ENCODE peak calls at places on chromosomes 2 and 18, in eight cellular contexts. One of them, this sample, is unnamed.
A peak's percentile ranks its signal among the peaks of the same experiment; 100 is the strongest.

GRCh38 chr18:6885992-6886823 is 156.7 kb downstream of the ARHGAP28 start:
- DNase-seq in heart left ventricle: no peak
- DNase-seq in esophagus muscularis mucosa: no peak
- DNase-seq in Peyer's patch: no peak
- DNase-seq in stomach: peak; percentile 40
- DNase-seq in adrenal gland: peak; percentile 43
- DNase-seq in IMR-90: peak; percentile 59
- DNase-seq in uterus: peak; percentile 37
- DNase-seq in this sample: peak; percentile 62

GRCh38 chr18:55912071-55912470 is 324.1 kb upstream of the TCF4 start:
- DNase-seq in heart left ventricle: no peak
- DNase-seq in esophagus muscularis mucosa: no peak
- DNase-seq in Peyer's patch: no peak
- DNase-seq in stomach: no peak
- DNase-seq in adrenal gland: no peak
- DNase-seq in IMR-90: no peak
- DNase-seq in uterus: no peak
- DNase-seq in this sample: no peak

GRCh38 chr2:69948032-69948962 is 13.1 kb downstream of the ASPRV1 start:
- DNase-seq in heart left ventricle: no peak
- DNase-seq in esophagus muscularis mucosa: no peak
- DNase-seq in Peyer's patch: no peak
- DNase-seq in stomach: no peak
- DNase-seq in adrenal gland: no peak
- DNase-seq in IMR-90: no peak
- DNase-seq in uterus: no peak
- DNase-seq in this sample: no peak

GRCh38 chr2:127420039-127420864 is 2.0 kb downstream of the PROC start:
- DNase-seq in heart left ventricle: no peak
- DNase-seq in esophagus muscularis mucosa: no peak
- DNase-seq in Peyer's patch: peak; percentile 12
- DNase-seq in stomach: peak; percentile 23
- DNase-seq in adrenal gland: no peak
- DNase-seq in IMR-90: no peak
- DNase-seq in uterus: no peak
- DNase-seq in this sample: no peak

GRCh38 chr2:48527211-48527880 is 2.6 kb upstream of the STON1 start:
- DNase-seq in heart left ventricle: no peak
- DNase-seq in esophagus muscularis mucosa: no peak
- DNase-seq in Peyer's patch: no peak
- DNase-seq in stomach: no peak
- DNase-seq in adrenal gland: no peak
- DNase-seq in IMR-90: peak; percentile 58
- DNase-seq in uterus: no peak
- DNase-seq in this sample: no peak

GRCh38 chr18:58484989-58485962 is 143.6 kb downstream of the ALPK2 start:
- DNase-seq in heart left ventricle: no peak
- DNase-seq in esophagus muscularis mucosa: no peak
- DNase-seq in Peyer's patch: no peak
- DNase-seq in stomach: no peak
- DNase-seq in adrenal gland: peak; percentile 11
- DNase-seq in IMR-90: no peak
- DNase-seq in uterus: no peak
- DNase-seq in this sample: no peak

GRCh38 chr2:28350196-28350595 is 42.5 kb upstream of the FOSL2 start:
- DNase-seq in heart left ventricle: no peak
- DNase-seq in esophagus muscularis mucosa: no peak
- DNase-seq in Peyer's patch: no peak
- DNase-seq in stomach: no peak
- DNase-seq in adrenal gland: no peak
- DNase-seq in IMR-90: no peak
- DNase-seq in uterus: no peak
- DNase-seq in this sample: no peak

GRCh38 chr2:181129654-181130053 is 149.2 kb downstream of the UBE2E3 start:
- DNase-seq in heart left ventricle: no peak
- DNase-seq in esophagus muscularis mucosa: no peak
- DNase-seq in Peyer's patch: no peak
- DNase-seq in stomach: no peak
- DNase-seq in adrenal gland: no peak
- DNase-seq in IMR-90: no peak
- DNase-seq in uterus: no peak
- DNase-seq in this sample: no peak

GRCh38 chr18:77249583-77250500 is at the start of gene GALR1:
- DNase-seq in heart left ventricle: no peak
- DNase-seq in esophagus muscularis mucosa: no peak
- DNase-seq in Peyer's patch: no peak
- DNase-seq in stomach: no peak
- DNase-seq in adrenal gland: no peak
- DNase-seq in IMR-90: no peak
- DNase-seq in uterus: no peak
- DNase-seq in this sample: no peak

GRCh38 chr18:35949903-35950627 is 22.4 kb upstream of the RMP24 start:
- DNase-seq in heart left ventricle: peak; percentile 59
- DNase-seq in esophagus muscularis mucosa: no peak
- DNase-seq in Peyer's patch: peak; percentile 30
- DNase-seq in stomach: peak; percentile 55
- DNase-seq in adrenal gland: peak; percentile 55
- DNase-seq in IMR-90: peak; percentile 59
- DNase-seq in uterus: peak; percentile 43
- DNase-seq in this sample: peak; percentile 56

GRCh38 chr2:65064728-65065552 is 8.7 kb downstream of the CEP68 start:
- DNase-seq in heart left ventricle: peak; percentile 78
- DNase-seq in esophagus muscularis mucosa: no peak
- DNase-seq in Peyer's patch: peak; percentile 59
- DNase-seq in stomach: peak; percentile 47
- DNase-seq in adrenal gland: peak; percentile 75
- DNase-seq in IMR-90: peak; percentile 96
- DNase-seq in uterus: peak; percentile 45
- DNase-seq in this sample: peak; percentile 79
- H3K27ac ChIP-seq in heart left ventricle: peak overlapping the region; percentile 67
- H3K27ac ChIP-seq in esophagus muscularis mucosa: peak overlapping the region; percentile 32
- H3K27ac ChIP-seq in Peyer's patch: peak overlapping the region; percentile 23
- H3K27ac ChIP-seq in stomach: peak overlapping the region; percentile 20
- H3K27ac ChIP-seq in adrenal gland: peak overlapping the region; percentile 69
- H3K27ac ChIP-seq in IMR-90: peak overlapping the region; percentile 35
- H3K27ac ChIP-seq in uterus: peak overlapping the region; percentile 61
- H3K27ac ChIP-seq in this sample: peak overlapping the region; percentile 82

DNA sequence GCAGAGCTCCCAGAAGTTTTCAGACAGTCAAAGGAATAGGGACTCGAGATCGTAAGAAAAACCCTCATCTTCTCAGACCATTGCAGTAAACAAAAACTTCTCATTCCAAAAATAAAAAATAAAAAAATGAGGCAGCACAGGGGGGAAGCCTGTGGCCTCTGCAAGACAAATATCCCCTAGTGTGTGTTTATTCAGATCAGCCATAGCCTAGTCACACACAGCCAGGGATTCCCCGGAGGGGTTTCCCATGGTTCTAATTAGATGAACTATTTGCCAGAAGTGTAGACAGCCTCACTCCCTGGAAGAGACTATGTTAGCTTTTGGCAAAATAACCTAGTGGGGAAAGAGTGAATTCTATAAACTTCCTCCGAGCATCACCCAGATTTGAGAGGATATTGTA is 122.9 kb upstream of the KLF7 start:
- DNase-seq in heart left ventricle: no peak
- DNase-seq in esophagus muscularis mucosa: no peak
- DNase-seq in Peyer's patch: no peak
- DNase-seq in stomach: no peak
- DNase-seq in adrenal gland: no peak
- DNase-seq in IMR-90: no peak
- DNase-seq in uterus: no peak
- DNase-seq in this sample: no peak
- TF ChIP-seq POLR2A in heart left ventricle: no peak
- TF ChIP-seq POLR2A in esophagus muscularis mucosa: no peak
- TF ChIP-seq POLR2A in Peyer's patch: no peak
- TF ChIP-seq POLR2A in stomach: no peak
- TF ChIP-seq POLR2A in adrenal gland: no peak
- TF ChIP-seq POLR2A in IMR-90: no peak
- TF ChIP-seq POLR2A in uterus: no peak
- TF ChIP-seq POLR2A in this sample: no peak

GRCh38 chr2:235543126-235543750 is 49.4 kb downstream of the AGAP1 start:
- DNase-seq in heart left ventricle: no peak
- DNase-seq in esophagus muscularis mucosa: no peak
- DNase-seq in Peyer's patch: no peak
- DNase-seq in stomach: peak; percentile 63
- DNase-seq in adrenal gland: no peak
- DNase-seq in IMR-90: peak; percentile 50
- DNase-seq in uterus: no peak
- DNase-seq in this sample: no peak

GRCh38 chr2:235541838-235542549 is 48.2 kb downstream of the AGAP1 start:
- DNase-seq in heart left ventricle: no peak
- DNase-seq in esophagus muscularis mucosa: no peak
- DNase-seq in Peyer's patch: no peak
- DNase-seq in stomach: no peak
- DNase-seq in adrenal gland: no peak
- DNase-seq in IMR-90: no peak
- DNase-seq in uterus: no peak
- DNase-seq in this sample: no peak

GRCh38 chr2:235543851-235544686 is 50.2 kb downstream of the AGAP1 start:
- DNase-seq in heart left ventricle: no peak
- DNase-seq in esophagus muscularis mucosa: no peak
- DNase-seq in Peyer's patch: no peak
- DNase-seq in stomach: no peak
- DNase-seq in adrenal gland: no peak
- DNase-seq in IMR-90: no peak
- DNase-seq in uterus: no peak
- DNase-seq in this sample: no peak

GRCh38 chr2:235541016-235541415 is 47.2 kb downstream of the AGAP1 start:
- DNase-seq in heart left ventricle: no peak
- DNase-seq in esophagus muscularis mucosa: no peak
- DNase-seq in Peyer's patch: no peak
- DNase-seq in stomach: no peak
- DNase-seq in adrenal gland: no peak
- DNase-seq in IMR-90: no peak
- DNase-seq in uterus: no peak
- DNase-seq in this sample: no peak

GRCh38 chr2:235542728-235543125 is 48.9 kb downstream of the AGAP1 start:
- DNase-seq in heart left ventricle: no peak
- DNase-seq in esophagus muscularis mucosa: no peak
- DNase-seq in Peyer's patch: no peak
- DNase-seq in stomach: peak; percentile 67
- DNase-seq in adrenal gland: no peak
- DNase-seq in IMR-90: no peak
- DNase-seq in uterus: no peak
- DNase-seq in this sample: no peak
- H3K27ac ChIP-seq in heart left ventricle: no peak overlapping the region
- H3K27ac ChIP-seq in esophagus muscularis mucosa: no peak overlapping the region
- H3K27ac ChIP-seq in Peyer's patch: peak overlapping the region; percentile 75
- H3K27ac ChIP-seq in stomach: peak overlapping the region; percentile 79
- H3K27ac ChIP-seq in adrenal gland: no peak overlapping the region
- H3K27ac ChIP-seq in IMR-90: no peak overlapping the region
- H3K27ac ChIP-seq in uterus: no peak overlapping the region
- H3K27ac ChIP-seq in this sample: no peak overlapping the region

GRCh38 chr18:49021433-49022129 is 70.8 kb upstream of the SMAD7 start:
- DNase-seq in heart left ventricle: peak; percentile 62
- DNase-seq in esophagus muscularis mucosa: no peak
- DNase-seq in Peyer's patch: peak; percentile 35
- DNase-seq in stomach: peak; percentile 79
- DNase-seq in adrenal gland: peak; percentile 66
- DNase-seq in IMR-90: peak; percentile 33
- DNase-seq in uterus: no peak
- DNase-seq in this sample: peak; percentile 83
- TF ChIP-seq POLR2A in heart left ventricle: no peak
- TF ChIP-seq POLR2A in esophagus muscularis mucosa: no peak
- TF ChIP-seq POLR2A in Peyer's patch: peak; percentile 55
- TF ChIP-seq POLR2A in stomach: no peak
- TF ChIP-seq POLR2A in adrenal gland: no peak
- TF ChIP-seq POLR2A in IMR-90: no peak
- TF ChIP-seq POLR2A in uterus: peak; percentile 29
- TF ChIP-seq POLR2A in this sample: peak; percentile 61

GRCh38 chr2:23436346-23437099 is 51.5 kb downstream of the KLHL29 start:
- DNase-seq in heart left ventricle: no peak
- DNase-seq in esophagus muscularis mucosa: no peak
- DNase-seq in Peyer's patch: no peak
- DNase-seq in stomach: peak; percentile 19
- DNase-seq in adrenal gland: peak; percentile 17
- DNase-seq in IMR-90: peak; percentile 34
- DNase-seq in uterus: no peak
- DNase-seq in this sample: no peak

GRCh38 chr2:23432531-23432930 is 47.6 kb downstream of the KLHL29 start:
- DNase-seq in heart left ventricle: no peak
- DNase-seq in esophagus muscularis mucosa: no peak
- DNase-seq in Peyer's patch: no peak
- DNase-seq in stomach: no peak
- DNase-seq in adrenal gland: no peak
- DNase-seq in IMR-90: no peak
- DNase-seq in uterus: no peak
- DNase-seq in this sample: no peak

GRCh38 chr2:23434721-23435121 is 49.7 kb downstream of the KLHL29 start:
- DNase-seq in heart left ventricle: no peak
- DNase-seq in esophagus muscularis mucosa: no peak
- DNase-seq in Peyer's patch: no peak
- DNase-seq in stomach: peak; percentile 17
- DNase-seq in adrenal gland: peak; percentile 2
- DNase-seq in IMR-90: peak; percentile 87
- DNase-seq in uterus: no peak
- DNase-seq in this sample: peak; percentile 8

GRCh38 chr2:23433282-23433681 is 48.3 kb downstream of the KLHL29 start:
- DNase-seq in heart left ventricle: no peak
- DNase-seq in esophagus muscularis mucosa: no peak
- DNase-seq in Peyer's patch: no peak
- DNase-seq in stomach: peak; percentile 11
- DNase-seq in adrenal gland: no peak
- DNase-seq in IMR-90: no peak
- DNase-seq in uterus: no peak
- DNase-seq in this sample: no peak

GRCh38 chr2:23435250-23436035 is 50.5 kb downstream of the KLHL29 start:
- DNase-seq in heart left ventricle: no peak
- DNase-seq in esophagus muscularis mucosa: no peak
- DNase-seq in Peyer's patch: no peak
- DNase-seq in stomach: peak; percentile 3
- DNase-seq in adrenal gland: peak; percentile 1
- DNase-seq in IMR-90: no peak
- DNase-seq in uterus: no peak
- DNase-seq in this sample: no peak
- H3K27ac ChIP-seq in heart left ventricle: no peak overlapping the region
- H3K27ac ChIP-seq in esophagus muscularis mucosa: no peak overlapping the region
- H3K27ac ChIP-seq in Peyer's patch: peak overlapping the region; percentile 49
- H3K27ac ChIP-seq in stomach: no peak overlapping the region
- H3K27ac ChIP-seq in adrenal gland: no peak overlapping the region
- H3K27ac ChIP-seq in IMR-90: peak overlapping the region; percentile 41
- H3K27ac ChIP-seq in uterus: peak overlapping the region; percentile 78
- H3K27ac ChIP-seq in this sample: no peak overlapping the region

DNA sequence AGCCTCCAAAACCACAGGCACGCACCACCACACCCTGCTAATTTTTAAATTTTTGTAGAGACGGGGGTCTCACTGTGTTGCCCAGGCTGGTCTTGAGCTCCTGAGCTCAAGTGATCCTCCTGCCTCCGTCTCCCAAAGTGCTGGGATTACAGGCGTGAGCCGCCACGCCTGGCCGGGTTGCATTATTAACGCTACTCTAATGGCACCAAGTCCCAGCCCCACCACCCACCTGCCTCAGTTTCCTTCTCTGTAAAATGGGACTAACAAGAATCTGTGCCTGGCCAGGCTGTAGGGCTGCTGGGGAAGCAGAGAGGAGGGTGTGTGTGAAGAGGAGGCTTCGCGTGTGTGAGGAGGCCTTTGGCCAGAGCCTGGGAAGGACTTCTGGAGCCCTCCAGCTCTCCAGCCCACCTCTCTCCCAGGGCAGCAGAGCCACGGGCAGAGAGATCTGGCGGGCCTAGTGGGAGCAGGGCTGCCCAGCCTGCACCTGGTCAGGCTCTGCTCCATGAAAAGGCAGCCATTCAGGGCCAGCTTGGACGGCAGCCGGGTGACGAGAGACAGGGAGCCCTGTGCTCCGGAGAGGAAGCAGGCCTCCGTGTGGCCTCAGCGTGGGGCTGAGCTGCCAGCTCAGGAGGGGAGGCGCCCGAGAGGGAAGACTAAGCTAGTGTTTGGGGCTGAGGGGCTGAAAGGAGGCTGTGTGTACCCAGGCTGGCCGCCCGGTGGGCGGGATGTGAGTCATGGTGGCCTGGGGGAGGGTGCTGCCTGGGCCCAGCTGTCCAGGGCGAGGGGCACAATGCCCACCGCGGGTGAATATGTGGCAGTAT is 7.4 kb upstream of the B3GNT7 start:
- DNase-seq in heart left ventricle: peak; percentile 79
- DNase-seq in esophagus muscularis mucosa: no peak
- DNase-seq in Peyer's patch: no peak
- DNase-seq in stomach: peak; percentile 47
- DNase-seq in adrenal gland: peak; percentile 62
- DNase-seq in IMR-90: peak; percentile 56
- DNase-seq in uterus: no peak
- DNase-seq in this sample: no peak
- TF ChIP-seq POLR2A in heart left ventricle: no peak
- TF ChIP-seq POLR2A in esophagus muscularis mucosa: no peak
- TF ChIP-seq POLR2A in Peyer's patch: no peak
- TF ChIP-seq POLR2A in stomach: no peak
- TF ChIP-seq POLR2A in adrenal gland: no peak
- TF ChIP-seq POLR2A in IMR-90: no peak
- TF ChIP-seq POLR2A in uterus: no peak
- TF ChIP-seq POLR2A in this sample: no peak